ENCODE peak calls at places on chromosomes 12 and 14, in eight cellular contexts. S, W, F, T, M, X, Q and P are unnamed samples.

GRCh38 chr14:56733396-56733795 is 76.9 kb downstream of the OTX2 start:
- DNase-seq in S (no peak), W (no peak), F (no peak), T (no peak), M (no peak), X (no peak), Q (no peak), P (no peak)

GRCh38 chr12:6866920-6867406 is 368 bp upstream of the TPI1 start:
- DNase-seq in S (peak; percentile 44), W (no peak), F (no peak), T (no peak), M (no peak), X (no peak), Q (no peak), P (peak; percentile 92)

GRCh38 chr12:113766133-113766879 is 199.8 kb downstream of the RBM19 start:
- DNase-seq in S (no peak), W (no peak), F (peak; percentile 31), T (no peak), M (no peak), X (no peak), Q (no peak), P (no peak)

GRCh38 chr12:90152897-90153624 is 444.4 kb upstream of the ATP2B1 start:
- DNase-seq in S (peak; percentile 47), W (no peak), F (no peak), T (no peak), M (peak; percentile 2), X (no peak), Q (peak; percentile 4), P (no peak)

GRCh38 chr12:108360487-108360886 is 21.4 kb upstream of the CMKLR1 start:
- DNase-seq in S (peak; percentile 77), W (no peak), F (no peak), T (peak; percentile 76), M (no peak), X (no peak), Q (peak; percentile 80), P (peak; percentile 31)

GRCh38 chr14:22320353-22320733 is 268.7 kb downstream of the DAD1 start:
- DNase-seq in S (no peak), W (no peak), F (no peak), T (no peak), M (no peak), X (no peak), Q (no peak), P (no peak)

GRCh38 chr12:3777206-3777809 is 24.4 kb upstream of the CRACR2A start:
- DNase-seq in S (peak; percentile 69), W (no peak), F (peak; percentile 25), T (peak; percentile 45), M (no peak), X (peak; percentile 23), Q (peak; percentile 61), P (no peak)

GRCh38 chr12:39807043-39807442 is 187.4 kb upstream of the ABCD2 start:
- DNase-seq in S (peak; percentile 22), W (no peak), F (peak; percentile 29), T (no peak), M (no peak), X (no peak), Q (peak; percentile 30), P (no peak)

GRCh38 chr12:84738481-84738972 is 174.1 kb downstream of the SLC6A15 start:
- DNase-seq in S (peak; percentile 77), W (no peak), F (no peak), T (peak; percentile 38), M (peak; percentile 92), X (no peak), Q (peak; percentile 25), P (no peak)

GRCh38 chr12:68813242-68813593 is 5.2 kb downstream of the MDM2 start:
- DNase-seq in S (no peak), W (no peak), F (no peak), T (no peak), M (no peak), X (no peak), Q (no peak), P (no peak)

GRCh38 chr14:69427596-69427995 is 29.1 kb downstream of the SLC39A9 start:
- DNase-seq in S (no peak), W (no peak), F (no peak), T (no peak), M (no peak), X (no peak), Q (no peak), P (no peak)

GRCh38 chr14:93375673-93376156 is 28.7 kb downstream of the COX8C start:
- DNase-seq in S (no peak), W (no peak), F (no peak), T (no peak), M (no peak), X (no peak), Q (no peak), P (no peak)

DNA sequence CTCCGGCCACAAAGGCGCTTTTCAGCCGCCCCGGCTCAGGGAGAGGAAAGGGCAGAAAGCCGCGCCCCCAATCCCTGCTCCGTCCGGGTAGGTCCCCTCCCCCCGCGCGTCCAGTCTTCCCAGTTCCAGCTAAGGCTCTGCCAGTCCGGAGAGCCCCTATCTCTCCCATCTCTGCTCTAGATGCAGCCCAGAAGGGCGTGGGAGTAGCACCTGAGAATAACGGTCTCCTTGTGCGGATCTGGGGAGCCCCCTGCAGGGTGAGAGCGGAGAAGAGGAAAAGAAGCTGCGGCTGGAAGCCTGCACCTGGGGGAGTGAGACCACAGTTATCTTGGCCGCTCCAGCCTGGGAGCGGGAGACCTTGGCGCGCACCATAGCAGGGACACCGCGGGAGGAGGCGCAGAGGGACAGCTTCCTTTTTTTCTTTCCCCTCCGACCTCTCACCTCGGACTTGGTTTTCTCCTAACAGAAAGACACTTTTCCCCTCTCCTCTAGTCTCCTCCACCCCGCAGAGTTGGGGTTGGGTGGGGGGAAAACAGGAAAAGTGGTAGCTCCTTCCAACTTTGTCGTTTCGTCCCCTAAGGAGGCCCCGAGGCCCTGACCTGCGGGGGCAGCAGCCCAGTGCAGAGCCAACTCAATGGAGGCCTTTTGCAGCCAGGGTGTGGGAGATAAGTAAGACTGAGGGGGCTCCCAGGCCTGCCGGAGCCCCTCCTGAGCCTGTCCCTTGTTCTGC is 2.4 kb downstream of the DHH start:
- DNase-seq in S (peak; percentile 75), W (no peak), F (peak; percentile 82), T (peak; percentile 35), M (no peak), X (peak; percentile 75), Q (peak; percentile 41), P (no peak)
- H3K4me3 ChIP-seq in S (peak overlapping the region; percentile 68), W (peak overlapping the region; percentile 1), F (peak overlapping the region; percentile 27), T (peak overlapping the region; percentile 26), M (peak overlapping the region; percentile 17), X (peak overlapping the region; percentile 52), Q (peak overlapping the region; percentile 28), P (peak overlapping the region; percentile 52)

GRCh38 chr12:124603910-124604775 is 36.7 kb upstream of the NCOR2 start:
- DNase-seq in S (no peak), W (no peak), F (no peak), T (no peak), M (no peak), X (no peak), Q (peak; percentile 25), P (no peak)
- H3K4me3 ChIP-seq in S (no peak overlapping the region), W (no peak overlapping the region), F (no peak overlapping the region), T (no peak overlapping the region), M (no peak overlapping the region), X (no peak overlapping the region), Q (no peak overlapping the region), P (no peak overlapping the region)

GRCh38 chr14:28768549-28768870 is 1.9 kb downstream of the FOXG1 start:
- DNase-seq in S (no peak), W (no peak), F (no peak), T (no peak), M (no peak), X (no peak), Q (no peak), P (no peak)

GRCh38 chr14:28765907-28766504 is 581 bp upstream of the FOXG1 start:
- DNase-seq in S (peak; percentile 29), W (no peak), F (no peak), T (peak; percentile 52), M (no peak), X (no peak), Q (no peak), P (no peak)

GRCh38 chr14:28767851-28768548 is 1.4 kb downstream of the FOXG1 start:
- DNase-seq in S (no peak), W (no peak), F (no peak), T (no peak), M (no peak), X (no peak), Q (no peak), P (no peak)

GRCh38 chr14:28766505-28767238 is at the start of gene FOXG1:
- DNase-seq in S (peak; percentile 36), W (peak; percentile 47), F (no peak), T (peak; percentile 76), M (no peak), X (peak; percentile 92), Q (peak; percentile 28), P (no peak)

GRCh38 chr14:28767239-28767850 is 758 bp downstream of the FOXG1 start:
- DNase-seq in S (no peak), W (no peak), F (no peak), T (no peak), M (no peak), X (no peak), Q (no peak), P (no peak)
- H3K4me3 ChIP-seq in S (no peak overlapping the region), W (no peak overlapping the region), F (peak overlapping the region; percentile 40), T (peak overlapping the region; percentile 44), M (no peak overlapping the region), X (no peak overlapping the region), Q (no peak overlapping the region), P (peak overlapping the region; percentile 54)

GRCh38 chr12:124917841-124918621 is 3.6 kb upstream of the UBC start:
- DNase-seq in S (peak; percentile 56), W (no peak), F (no peak), T (no peak), M (no peak), X (no peak), Q (no peak), P (no peak)

GRCh38 chr12:124919646-124920352 is 5.3 kb upstream of the UBC start:
- DNase-seq in S (peak; percentile 81), W (peak; percentile 18), F (no peak), T (peak; percentile 56), M (no peak), X (no peak), Q (peak; percentile 76), P (no peak)

GRCh38 chr12:124923906-124924734 is 9.7 kb upstream of the UBC start:
- DNase-seq in S (peak; percentile 88), W (no peak), F (no peak), T (peak; percentile 61), M (peak; percentile 76), X (no peak), Q (peak; percentile 84), P (no peak)

GRCh38 chr12:124920353-124920935 is 6.0 kb upstream of the UBC start:
- DNase-seq in S (no peak), W (no peak), F (no peak), T (no peak), M (no peak), X (no peak), Q (no peak), P (no peak)

DNA sequence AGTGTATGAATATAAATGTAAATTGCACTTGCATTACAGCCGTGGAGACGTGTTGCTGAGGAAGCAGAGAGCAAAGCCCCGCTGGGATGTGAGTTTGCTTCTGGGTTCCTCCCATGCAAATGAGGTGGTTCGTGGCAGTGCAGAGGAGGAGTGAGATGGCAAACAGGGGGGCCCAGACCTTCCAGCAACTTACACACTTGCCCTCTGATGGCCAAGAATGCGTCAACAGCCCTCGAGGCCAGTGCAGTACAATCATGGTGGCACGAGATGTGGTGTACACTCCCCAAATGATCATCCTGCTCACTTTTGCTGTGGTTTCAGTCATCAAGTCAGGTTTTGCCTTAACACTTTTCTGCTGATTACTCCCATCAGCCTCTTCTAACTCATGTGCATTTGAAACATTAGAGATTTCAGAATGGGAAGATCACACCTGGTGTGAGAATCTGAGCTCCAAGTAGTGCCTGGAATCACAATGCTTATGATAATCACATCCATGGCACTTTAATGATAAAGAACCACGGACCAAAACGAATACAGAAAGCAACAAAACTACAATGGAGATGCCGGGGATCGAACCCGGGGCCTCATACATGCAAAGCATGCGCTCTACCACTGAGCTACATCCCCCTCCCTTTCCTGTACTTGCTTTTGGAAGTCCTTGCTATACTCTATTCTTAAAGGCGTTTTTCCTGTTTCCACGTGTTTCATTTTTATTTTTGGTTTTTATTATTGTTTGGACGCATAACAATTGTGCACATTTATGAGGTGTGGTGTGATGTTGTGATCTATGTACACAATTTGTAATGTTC is 7.0 kb upstream of the UBC start:
- DNase-seq in S (peak; percentile 63), W (peak; percentile 59), F (no peak), T (peak; percentile 66), M (no peak), X (no peak), Q (peak; percentile 68), P (no peak)
- H3K4me3 ChIP-seq in S (peak overlapping the region; percentile 70), W (peak overlapping the region; percentile 17), F (peak overlapping the region; percentile 41), T (peak overlapping the region; percentile 40), M (peak overlapping the region; percentile 9), X (peak overlapping the region; percentile 59), Q (peak overlapping the region; percentile 59), P (peak overlapping the region; percentile 65)